ENCODE peak calls at places on chromosome 20, in seven cellular contexts. E is fibroblast of lung, P is tibial artery, X is thyroid gland, Q is H1, V is uterus, J is lung. T is an unnamed sample. For H3K36me3, the result is how much of the 10 kb centered on the place peaks cover.

GRCh38 chr20:50977066-50978045 is 18.7 kb downstream of the MOCS3 start:
- DNase-seq in P (no peak), J (no peak), Q (no peak), X (no peak), V (no peak), E (no peak), T (no peak)

GRCh38 chr20:54534101-54534500 is 58.7 kb downstream of the DOK5 start:
- DNase-seq in E (no peak), J (no peak), X (no peak), V (no peak), P (no peak), Q (no peak), T (no peak)

GRCh38 chr20:61057313-61058171 is 194.5 kb upstream of the CDH4 start:
- DNase-seq in E (no peak), V (no peak), J (no peak), X (peak), Q (no peak), P (peak), T (no peak)

GRCh38 chr20:1537731-1538058 is 19.8 kb downstream of the SIRPD start:
- DNase-seq in E (no peak), P (peak), X (peak), Q (no peak), V (peak), J (peak), T (peak)

GRCh38 chr20:13274311-13274965 is 53.4 kb downstream of the ISM1 start:
- DNase-seq in X (peak), P (no peak), V (no peak), E (no peak), J (no peak), Q (peak), T (no peak)

GRCh38 chr20:17612287-17612974 is 42.6 kb downstream of the DSTN start:
- DNase-seq in E (peak), Q (peak), X (no peak), J (no peak), V (no peak), P (peak), T (peak)

GRCh38 chr20:10065154-10065833 is 30.5 kb downstream of the ANKEF1 start:
- DNase-seq in J (no peak), X (no peak), Q (no peak), V (no peak), P (no peak), E (peak), T (no peak)

GRCh38 chr20:48850681-48851299 is 23.0 kb upstream of the PREX1 start:
- DNase-seq in E (no peak), X (no peak), Q (no peak), J (no peak), V (no peak), P (no peak), T (no peak)

GRCh38 chr20:49344975-49345374 is 67.1 kb upstream of the ZNFX1 start:
- DNase-seq in J (peak), X (no peak), Q (no peak), E (peak), P (peak), V (peak), T (peak)

GRCh38 chr20:50019466-50020256 is 36.9 kb downstream of the SNAI1 start:
- DNase-seq in Q (no peak), X (no peak), P (no peak), V (no peak), J (no peak), E (no peak), T (peak)

GRCh38 chr20:25007491-25008305 is 15.1 kb upstream of the APMAP start:
- DNase-seq in P (peak), E (no peak), J (no peak), V (no peak), X (no peak), Q (no peak), T (no peak)

GRCh38 chr20:34185766-34186620 is 55.2 kb upstream of the ASIP start:
- DNase-seq in P (no peak), E (no peak), Q (no peak), V (no peak), X (no peak), J (no peak), T (no peak)

GRCh38 chr20:22617160-22617559 is 32.8 kb upstream of the FOXA2 start:
- DNase-seq in J (peak), V (no peak), P (no peak), X (no peak), E (no peak), Q (peak), T (peak)

GRCh38 chr20:62815066-62815991 is 1.5 kb upstream of the COL9A3 start:
- DNase-seq in J (no peak), P (no peak), X (peak), Q (peak), V (no peak), E (no peak), T (no peak)

GRCh38 chr20:10910535-10911239 is 236.9 kb upstream of the JAG1 start:
- DNase-seq in V (no peak), P (no peak), E (peak), J (no peak), Q (no peak), X (no peak), T (peak)

DNA sequence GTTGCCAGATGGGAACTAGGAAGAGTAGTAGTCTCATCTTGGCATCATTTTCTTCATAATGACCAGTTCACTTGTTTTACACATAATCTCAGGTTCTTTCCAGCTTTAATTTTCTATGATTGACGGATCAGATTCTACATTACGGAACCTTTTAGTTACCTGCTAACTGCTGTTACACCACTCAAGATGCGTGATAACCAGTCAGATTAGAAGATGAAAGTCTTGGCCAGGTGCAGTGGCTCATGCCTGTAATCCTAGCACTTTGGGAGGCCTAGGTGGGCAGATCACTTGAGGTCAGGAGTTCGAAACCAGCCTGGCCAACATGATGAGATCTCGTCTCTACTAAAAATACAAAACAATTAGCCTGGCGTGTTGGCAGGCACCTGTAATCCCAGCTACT is 92.5 kb downstream of the NCOA3 start:
- DNase-seq in J (no peak), E (no peak), P (no peak), Q (no peak), V (no peak), X (no peak), T (no peak)
- H3K4me3 ChIP-seq in J (no peak), E (no peak), P (no peak), Q (no peak), V (no peak), X (no peak), T (no peak)

DNA sequence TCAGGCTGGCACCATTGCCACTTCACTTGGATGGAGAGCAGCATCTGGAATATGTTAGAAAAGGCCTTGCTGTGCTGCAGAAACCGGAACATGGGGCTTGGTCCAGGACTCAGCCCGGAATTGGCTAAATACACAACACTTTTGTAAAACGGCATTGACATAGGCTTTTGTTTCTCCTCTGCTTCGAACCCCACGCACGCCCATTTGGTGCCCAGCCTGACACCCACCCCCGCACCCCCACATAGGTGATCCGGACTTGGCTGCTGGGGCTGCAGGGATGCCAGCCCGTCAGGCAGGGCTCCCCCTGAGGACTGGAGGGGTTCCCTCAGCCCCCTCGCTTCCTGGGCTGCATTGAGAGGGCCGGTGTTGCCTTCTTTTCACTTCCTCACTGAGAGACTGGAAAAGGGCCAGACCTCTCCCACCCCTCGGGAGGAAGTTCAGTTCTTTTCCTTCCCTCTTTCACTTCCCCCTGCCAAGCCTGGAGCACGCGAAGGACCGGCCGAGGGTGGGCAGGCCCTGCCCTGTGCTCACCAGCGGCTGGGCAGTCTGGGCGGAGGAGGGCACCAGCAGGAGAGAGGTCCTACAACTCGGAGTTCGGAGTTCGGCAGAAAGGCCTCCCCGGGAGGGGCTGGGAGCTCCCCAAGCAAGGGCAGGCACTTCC is 17.9 kb upstream of the CST3 start:
- DNase-seq in P (peak), J (peak), X (no peak), E (no peak), V (no peak), Q (peak), T (no peak)
- H3K27ac ChIP-seq in P (peak), J (peak), X (peak), E (no peak), V (peak), Q (no peak), T (no peak)

DNA sequence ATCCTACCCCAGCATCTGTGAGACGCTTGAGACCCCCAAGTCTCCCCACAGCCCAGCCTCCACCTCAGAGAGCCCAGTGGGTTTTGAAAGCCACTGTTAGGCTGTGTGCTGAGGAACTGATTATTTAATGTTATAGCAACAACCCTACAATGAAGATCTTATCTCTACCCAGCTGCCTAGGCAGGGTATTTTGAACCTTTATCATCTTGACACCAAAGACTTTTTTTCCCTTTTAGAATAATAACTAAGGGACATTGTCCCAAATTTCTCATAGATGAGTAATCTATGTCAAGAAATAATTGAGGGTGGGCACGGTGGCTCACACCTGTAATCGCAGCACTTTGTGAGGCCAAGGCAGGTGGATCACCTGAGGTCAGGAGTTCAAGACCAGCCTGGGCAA is 26.2 kb downstream of the HM13 start:
- DNase-seq in E (no peak), X (no peak), V (no peak), Q (no peak), P (no peak), J (no peak), T (no peak)
- H3K36me3 ChIP-seq in E (under half), X (under half), V (under half), Q (under half), P (half or more), J (under half), T (under half)

DNA sequence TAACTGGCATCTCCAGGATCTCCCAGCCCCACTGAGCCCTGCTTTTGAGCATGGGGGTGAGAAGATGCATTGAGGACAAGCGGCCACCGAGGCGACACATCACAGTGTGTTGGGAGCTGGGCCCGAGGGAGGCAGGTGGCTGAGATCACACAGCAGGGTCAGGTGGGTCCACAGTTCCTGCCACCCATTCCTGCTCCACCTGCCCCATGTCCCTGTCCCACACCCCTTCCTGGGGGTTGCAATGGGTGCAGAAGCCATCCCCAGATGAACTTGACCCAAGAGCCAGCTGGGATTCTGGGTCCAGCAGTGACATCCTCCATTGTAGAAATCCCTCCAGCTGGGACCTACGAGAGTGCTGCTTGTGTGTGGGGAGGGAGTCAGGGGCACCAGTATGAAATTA is 1.0 kb downstream of the TGM2 start:
- DNase-seq in Q (no peak), V (no peak), X (no peak), J (no peak), P (peak), E (no peak), T (no peak)
- H3K4me3 ChIP-seq in Q (no peak), V (peak), X (no peak), J (peak), P (peak), E (peak), T (no peak)

T was measured in body of pancreas.